ENCODE peak calls at places on chromosome 21, in seven cellular contexts. C is activated CD8-positive, alpha-beta memory T cell treated with anti-CD3 and anti-CD28 coated beads for 1 hour; K is left cardiac atrium; V is mesenchymal stem cell; F is IMR-90; N is pulmonary artery endothelial cell; M is NCI-H146. I is an unnamed sample.

GRCh38 chr21:42465008-42465878 is 30.8 kb downstream of the RSPH1 start:
- DNase-seq in C (no peak), K (no peak), V (peak), F (no peak), N (no peak), M (no peak), I (no peak)

GRCh38 chr21:46617267-46618051 is 12.6 kb upstream of the S100B start:
- DNase-seq in C (no peak), K (no peak), V (peak), F (peak), N (no peak), M (no peak), I (no peak)

GRCh38 chr21:44085491-44086321 is 21.5 kb upstream of the PWP2 start:
- DNase-seq in C (no peak), K (no peak), V (no peak), F (no peak), N (no peak), M (no peak), I (no peak)

GRCh38 chr21:32413697-32414578 is 1.4 kb downstream of the EVA1C start:
- DNase-seq in C (no peak), K (peak), V (no peak), F (no peak), N (no peak), M (peak), I (peak)

GRCh38 chr21:40143822-40144525 is 276.7 kb downstream of the PCP4 start:
- DNase-seq in C (peak), K (peak), V (peak), F (peak), N (no peak), M (peak), I (peak)

GRCh38 chr21:45998871-45999580 is 17.5 kb downstream of the COL6A1 start:
- DNase-seq in C (no peak), K (peak), V (no peak), F (no peak), N (no peak), M (no peak), I (no peak)

GRCh38 chr21:45016031-45016430 is 58.3 kb upstream of the ADARB1 start:
- DNase-seq in C (no peak), K (peak), V (no peak), F (no peak), N (no peak), M (no peak), I (peak)

GRCh38 chr21:43978060-43978459 is 34.0 kb upstream of the TRAPPC10 start:
- DNase-seq in C (no peak), K (no peak), V (no peak), F (no peak), N (no peak), M (no peak), I (no peak)

GRCh38 chr21:35217504-35218060 is 168.5 kb upstream of the RUNX1 start:
- DNase-seq in C (no peak), K (no peak), V (peak), F (peak), N (no peak), M (peak), I (peak)

I was measured in NCI-H69.